ENCODE peak calls at places on chromosomes 2 and 18, in eight cellular contexts. One of them, this sample, is unnamed.

GRCh38 chr2:141586985-141587384 is 543.8 kb downstream of the LRP1B start:
- DNase-seq in activated naive CD8-positive, alpha-beta T cell treated with anti-CD3 and anti-CD28 coated beads for 36 hours: no peak
- DNase-seq in SIG-M5: no peak
- DNase-seq in GOT3: no peak
- DNase-seq in activated T-helper 1 cell treated with Interleukin-2 at 50 U/mL for 16 hours: no peak
- DNase-seq in bronchial epithelial cell: no peak
- DNase-seq in ecto neural progenitor cell: no peak
- DNase-seq in lower lobe of right lung: no peak
- DNase-seq in this sample: no peak

GRCh38 chr2:240644859-240645301 is 19.6 kb downstream of the GPR35 start:
- DNase-seq in activated T-helper 1 cell treated with Interleukin-2 at 50 U/mL for 16 hours: no peak
- DNase-seq in SIG-M5: no peak
- DNase-seq in lower lobe of right lung: no peak
- DNase-seq in activated naive CD8-positive, alpha-beta T cell treated with anti-CD3 and anti-CD28 coated beads for 36 hours: no peak
- DNase-seq in bronchial epithelial cell: no peak
- DNase-seq in ecto neural progenitor cell: peak; percentile 46
- DNase-seq in GOT3: no peak
- DNase-seq in this sample: no peak

GRCh38 chr2:60414731-60415130 is 138.7 kb downstream of the BCL11A start:
- DNase-seq in SIG-M5: no peak
- DNase-seq in activated T-helper 1 cell treated with Interleukin-2 at 50 U/mL for 16 hours: no peak
- DNase-seq in ecto neural progenitor cell: no peak
- DNase-seq in lower lobe of right lung: no peak
- DNase-seq in GOT3: no peak
- DNase-seq in activated naive CD8-positive, alpha-beta T cell treated with anti-CD3 and anti-CD28 coated beads for 36 hours: no peak
- DNase-seq in bronchial epithelial cell: peak; percentile 83
- DNase-seq in this sample: no peak

GRCh38 chr2:206250041-206250897 is 24.2 kb upstream of the ZDBF2 start:
- DNase-seq in bronchial epithelial cell: no peak
- DNase-seq in GOT3: no peak
- DNase-seq in activated naive CD8-positive, alpha-beta T cell treated with anti-CD3 and anti-CD28 coated beads for 36 hours: no peak
- DNase-seq in SIG-M5: no peak
- DNase-seq in activated T-helper 1 cell treated with Interleukin-2 at 50 U/mL for 16 hours: no peak
- DNase-seq in ecto neural progenitor cell: no peak
- DNase-seq in lower lobe of right lung: no peak
- DNase-seq in this sample: no peak

GRCh38 chr2:85178154-85178553 is 45.0 kb downstream of the TCF7L1 start:
- DNase-seq in SIG-M5: no peak
- DNase-seq in lower lobe of right lung: no peak
- DNase-seq in GOT3: no peak
- DNase-seq in ecto neural progenitor cell: no peak
- DNase-seq in bronchial epithelial cell: no peak
- DNase-seq in activated naive CD8-positive, alpha-beta T cell treated with anti-CD3 and anti-CD28 coated beads for 36 hours: no peak
- DNase-seq in activated T-helper 1 cell treated with Interleukin-2 at 50 U/mL for 16 hours: no peak
- DNase-seq in this sample: no peak

GRCh38 chr2:45131587-45131986 is 122.3 kb upstream of the SIX2 start:
- DNase-seq in activated naive CD8-positive, alpha-beta T cell treated with anti-CD3 and anti-CD28 coated beads for 36 hours: no peak
- DNase-seq in ecto neural progenitor cell: no peak
- DNase-seq in activated T-helper 1 cell treated with Interleukin-2 at 50 U/mL for 16 hours: no peak
- DNase-seq in GOT3: no peak
- DNase-seq in lower lobe of right lung: no peak
- DNase-seq in bronchial epithelial cell: no peak
- DNase-seq in SIG-M5: no peak
- DNase-seq in this sample: no peak

GRCh38 chr2:236870401-236870800 is 215.3 kb upstream of the COPS8 start:
- DNase-seq in GOT3: no peak
- DNase-seq in activated T-helper 1 cell treated with Interleukin-2 at 50 U/mL for 16 hours: no peak
- DNase-seq in SIG-M5: no peak
- DNase-seq in ecto neural progenitor cell: peak; percentile 18
- DNase-seq in lower lobe of right lung: no peak
- DNase-seq in activated naive CD8-positive, alpha-beta T cell treated with anti-CD3 and anti-CD28 coated beads for 36 hours: no peak
- DNase-seq in bronchial epithelial cell: no peak
- DNase-seq in this sample: no peak

GRCh38 chr2:235665656-235666239 is 171.9 kb downstream of the AGAP1 start:
- DNase-seq in bronchial epithelial cell: no peak
- DNase-seq in lower lobe of right lung: no peak
- DNase-seq in activated naive CD8-positive, alpha-beta T cell treated with anti-CD3 and anti-CD28 coated beads for 36 hours: no peak
- DNase-seq in activated T-helper 1 cell treated with Interleukin-2 at 50 U/mL for 16 hours: no peak
- DNase-seq in SIG-M5: no peak
- DNase-seq in ecto neural progenitor cell: no peak
- DNase-seq in GOT3: no peak
- DNase-seq in this sample: no peak

GRCh38 chr2:219207254-219207883 is 787 bp downstream of the ZFAND2B start:
- DNase-seq in GOT3: no peak
- DNase-seq in activated naive CD8-positive, alpha-beta T cell treated with anti-CD3 and anti-CD28 coated beads for 36 hours: no peak
- DNase-seq in lower lobe of right lung: no peak
- DNase-seq in activated T-helper 1 cell treated with Interleukin-2 at 50 U/mL for 16 hours: no peak
- DNase-seq in bronchial epithelial cell: no peak
- DNase-seq in SIG-M5: no peak
- DNase-seq in ecto neural progenitor cell: no peak
- DNase-seq in this sample: no peak

GRCh38 chr2:208935531-208935930 is 488.3 kb upstream of the MAP2 start:
- DNase-seq in ecto neural progenitor cell: no peak
- DNase-seq in activated T-helper 1 cell treated with Interleukin-2 at 50 U/mL for 16 hours: no peak
- DNase-seq in GOT3: no peak
- DNase-seq in activated naive CD8-positive, alpha-beta T cell treated with anti-CD3 and anti-CD28 coated beads for 36 hours: no peak
- DNase-seq in lower lobe of right lung: no peak
- DNase-seq in bronchial epithelial cell: no peak
- DNase-seq in SIG-M5: no peak
- DNase-seq in this sample: no peak

GRCh38 chr18:32549248-32549842 is 78.7 kb upstream of the GAREM1 start:
- DNase-seq in activated T-helper 1 cell treated with Interleukin-2 at 50 U/mL for 16 hours: peak; percentile 2
- DNase-seq in SIG-M5: no peak
- DNase-seq in GOT3: no peak
- DNase-seq in lower lobe of right lung: peak; percentile 51
- DNase-seq in activated naive CD8-positive, alpha-beta T cell treated with anti-CD3 and anti-CD28 coated beads for 36 hours: peak; percentile 38
- DNase-seq in ecto neural progenitor cell: peak; percentile 54
- DNase-seq in bronchial epithelial cell: peak; percentile 48
- DNase-seq in this sample: no peak

GRCh38 chr2:44946681-44947360 is 5.3 kb downstream of the SIX3 start:
- DNase-seq in SIG-M5: no peak
- DNase-seq in activated naive CD8-positive, alpha-beta T cell treated with anti-CD3 and anti-CD28 coated beads for 36 hours: no peak
- DNase-seq in activated T-helper 1 cell treated with Interleukin-2 at 50 U/mL for 16 hours: no peak
- DNase-seq in GOT3: no peak
- DNase-seq in bronchial epithelial cell: no peak
- DNase-seq in ecto neural progenitor cell: no peak
- DNase-seq in lower lobe of right lung: no peak
- DNase-seq in this sample: no peak

GRCh38 chr2:145729993-145730770 is 1210.3 kb upstream of the ZEB2 start:
- DNase-seq in lower lobe of right lung: no peak
- DNase-seq in activated naive CD8-positive, alpha-beta T cell treated with anti-CD3 and anti-CD28 coated beads for 36 hours: no peak
- DNase-seq in bronchial epithelial cell: no peak
- DNase-seq in GOT3: no peak
- DNase-seq in SIG-M5: no peak
- DNase-seq in ecto neural progenitor cell: no peak
- DNase-seq in activated T-helper 1 cell treated with Interleukin-2 at 50 U/mL for 16 hours: no peak
- DNase-seq in this sample: no peak

GRCh38 chr18:46868171-46868921 is 49.0 kb downstream of the PIAS2 start:
- DNase-seq in SIG-M5: no peak
- DNase-seq in activated T-helper 1 cell treated with Interleukin-2 at 50 U/mL for 16 hours: no peak
- DNase-seq in lower lobe of right lung: no peak
- DNase-seq in GOT3: no peak
- DNase-seq in activated naive CD8-positive, alpha-beta T cell treated with anti-CD3 and anti-CD28 coated beads for 36 hours: no peak
- DNase-seq in ecto neural progenitor cell: no peak
- DNase-seq in bronchial epithelial cell: peak; percentile 29
- DNase-seq in this sample: no peak

GRCh38 chr2:226649871-226650660 is 149.6 kb downstream of the IRS1 start:
- DNase-seq in activated naive CD8-positive, alpha-beta T cell treated with anti-CD3 and anti-CD28 coated beads for 36 hours: peak; percentile 38
- DNase-seq in SIG-M5: peak; percentile 81
- DNase-seq in GOT3: peak; percentile 58
- DNase-seq in activated T-helper 1 cell treated with Interleukin-2 at 50 U/mL for 16 hours: peak; percentile 25
- DNase-seq in lower lobe of right lung: peak; percentile 71
- DNase-seq in ecto neural progenitor cell: no peak
- DNase-seq in bronchial epithelial cell: peak; percentile 100
- DNase-seq in this sample: peak; percentile 55

GRCh38 chr2:120177973-120178372 is 45.2 kb downstream of the TMEM185B start:
- DNase-seq in bronchial epithelial cell: peak; percentile 12
- DNase-seq in ecto neural progenitor cell: no peak
- DNase-seq in activated T-helper 1 cell treated with Interleukin-2 at 50 U/mL for 16 hours: no peak
- DNase-seq in SIG-M5: no peak
- DNase-seq in activated naive CD8-positive, alpha-beta T cell treated with anti-CD3 and anti-CD28 coated beads for 36 hours: no peak
- DNase-seq in lower lobe of right lung: no peak
- DNase-seq in GOT3: no peak
- DNase-seq in this sample: no peak

GRCh38 chr2:242001853-242002252 is 132.3 kb downstream of the RTP5 start:
- DNase-seq in SIG-M5: no peak
- DNase-seq in ecto neural progenitor cell: no peak
- DNase-seq in activated T-helper 1 cell treated with Interleukin-2 at 50 U/mL for 16 hours: no peak
- DNase-seq in GOT3: no peak
- DNase-seq in lower lobe of right lung: no peak
- DNase-seq in bronchial epithelial cell: no peak
- DNase-seq in activated naive CD8-positive, alpha-beta T cell treated with anti-CD3 and anti-CD28 coated beads for 36 hours: no peak
- DNase-seq in this sample: no peak

GRCh38 chr2:85584354-85584856 is at the start of gene VAMP5:
- DNase-seq in bronchial epithelial cell: no peak
- DNase-seq in activated T-helper 1 cell treated with Interleukin-2 at 50 U/mL for 16 hours: no peak
- DNase-seq in GOT3: no peak
- DNase-seq in activated naive CD8-positive, alpha-beta T cell treated with anti-CD3 and anti-CD28 coated beads for 36 hours: peak; percentile 54
- DNase-seq in ecto neural progenitor cell: no peak
- DNase-seq in SIG-M5: no peak
- DNase-seq in lower lobe of right lung: no peak
- DNase-seq in this sample: no peak

GRCh38 chr2:118148809-118149208 is 60.5 kb downstream of the INSIG2 start:
- DNase-seq in bronchial epithelial cell: no peak
- DNase-seq in activated T-helper 1 cell treated with Interleukin-2 at 50 U/mL for 16 hours: no peak
- DNase-seq in lower lobe of right lung: no peak
- DNase-seq in ecto neural progenitor cell: no peak
- DNase-seq in SIG-M5: no peak
- DNase-seq in GOT3: no peak
- DNase-seq in activated naive CD8-positive, alpha-beta T cell treated with anti-CD3 and anti-CD28 coated beads for 36 hours: no peak
- DNase-seq in this sample: no peak

GRCh38 chr2:170928036-170928823 is 823 bp upstream of the GORASP2 start:
- DNase-seq in bronchial epithelial cell: peak; percentile 56
- DNase-seq in lower lobe of right lung: no peak
- DNase-seq in ecto neural progenitor cell: peak; percentile 50
- DNase-seq in GOT3: no peak
- DNase-seq in SIG-M5: peak; percentile 27
- DNase-seq in activated naive CD8-positive, alpha-beta T cell treated with anti-CD3 and anti-CD28 coated beads for 36 hours: no peak
- DNase-seq in activated T-helper 1 cell treated with Interleukin-2 at 50 U/mL for 16 hours: no peak
- DNase-seq in this sample: no peak

GRCh38 chr2:172370821-172371455 is 56.4 kb upstream of the ITGA6 start:
- DNase-seq in SIG-M5: no peak
- DNase-seq in GOT3: no peak
- DNase-seq in lower lobe of right lung: no peak
- DNase-seq in bronchial epithelial cell: peak; percentile 15
- DNase-seq in activated T-helper 1 cell treated with Interleukin-2 at 50 U/mL for 16 hours: no peak
- DNase-seq in activated naive CD8-positive, alpha-beta T cell treated with anti-CD3 and anti-CD28 coated beads for 36 hours: no peak
- DNase-seq in ecto neural progenitor cell: no peak
- DNase-seq in this sample: no peak

GRCh38 chr2:1817256-1818127 is 73.2 kb upstream of the PXDN start:
- DNase-seq in SIG-M5: no peak
- DNase-seq in activated T-helper 1 cell treated with Interleukin-2 at 50 U/mL for 16 hours: peak; percentile 38
- DNase-seq in bronchial epithelial cell: peak; percentile 68
- DNase-seq in lower lobe of right lung: peak; percentile 81
- DNase-seq in ecto neural progenitor cell: peak; percentile 86
- DNase-seq in activated naive CD8-positive, alpha-beta T cell treated with anti-CD3 and anti-CD28 coated beads for 36 hours: peak; percentile 45
- DNase-seq in GOT3: peak; percentile 75
- DNase-seq in this sample: no peak

GRCh38 chr2:237171396-237171795 is 85.7 kb downstream of the COPS8 start:
- DNase-seq in bronchial epithelial cell: peak; percentile 79
- DNase-seq in SIG-M5: no peak
- DNase-seq in activated naive CD8-positive, alpha-beta T cell treated with anti-CD3 and anti-CD28 coated beads for 36 hours: no peak
- DNase-seq in lower lobe of right lung: no peak
- DNase-seq in GOT3: no peak
- DNase-seq in ecto neural progenitor cell: no peak
- DNase-seq in activated T-helper 1 cell treated with Interleukin-2 at 50 U/mL for 16 hours: no peak
- DNase-seq in this sample: no peak

GRCh38 chr2:160039166-160039903 is 23.1 kb downstream of the PLA2R1 start:
- DNase-seq in GOT3: no peak
- DNase-seq in lower lobe of right lung: no peak
- DNase-seq in ecto neural progenitor cell: no peak
- DNase-seq in SIG-M5: no peak
- DNase-seq in activated T-helper 1 cell treated with Interleukin-2 at 50 U/mL for 16 hours: no peak
- DNase-seq in activated naive CD8-positive, alpha-beta T cell treated with anti-CD3 and anti-CD28 coated beads for 36 hours: no peak
- DNase-seq in bronchial epithelial cell: peak; percentile 67
- DNase-seq in this sample: no peak

GRCh38 chr18:72155327-72155726 is 388.8 kb downstream of the CBLN2 start:
- DNase-seq in bronchial epithelial cell: no peak
- DNase-seq in activated T-helper 1 cell treated with Interleukin-2 at 50 U/mL for 16 hours: no peak
- DNase-seq in ecto neural progenitor cell: no peak
- DNase-seq in GOT3: no peak
- DNase-seq in lower lobe of right lung: no peak
- DNase-seq in SIG-M5: no peak
- DNase-seq in activated naive CD8-positive, alpha-beta T cell treated with anti-CD3 and anti-CD28 coated beads for 36 hours: no peak
- DNase-seq in this sample: no peak

GRCh38 chr2:37688771-37689468 is 17.5 kb upstream of the CDC42EP3 start:
- DNase-seq in lower lobe of right lung: no peak
- DNase-seq in activated T-helper 1 cell treated with Interleukin-2 at 50 U/mL for 16 hours: no peak
- DNase-seq in SIG-M5: no peak
- DNase-seq in activated naive CD8-positive, alpha-beta T cell treated with anti-CD3 and anti-CD28 coated beads for 36 hours: no peak
- DNase-seq in bronchial epithelial cell: peak; percentile 89
- DNase-seq in ecto neural progenitor cell: no peak
- DNase-seq in GOT3: no peak
- DNase-seq in this sample: no peak

GRCh38 chr2:235218486-235218907 is 266.7 kb downstream of the SH3BP4 start:
- DNase-seq in lower lobe of right lung: no peak
- DNase-seq in GOT3: no peak
- DNase-seq in activated naive CD8-positive, alpha-beta T cell treated with anti-CD3 and anti-CD28 coated beads for 36 hours: no peak
- DNase-seq in activated T-helper 1 cell treated with Interleukin-2 at 50 U/mL for 16 hours: no peak
- DNase-seq in ecto neural progenitor cell: peak; percentile 6
- DNase-seq in SIG-M5: no peak
- DNase-seq in bronchial epithelial cell: no peak
- DNase-seq in this sample: no peak

GRCh38 chr2:158570869-158571268 is 114.1 kb downstream of the PKP4 start:
- DNase-seq in ecto neural progenitor cell: no peak
- DNase-seq in activated T-helper 1 cell treated with Interleukin-2 at 50 U/mL for 16 hours: no peak
- DNase-seq in bronchial epithelial cell: no peak
- DNase-seq in SIG-M5: no peak
- DNase-seq in activated naive CD8-positive, alpha-beta T cell treated with anti-CD3 and anti-CD28 coated beads for 36 hours: no peak
- DNase-seq in GOT3: no peak
- DNase-seq in lower lobe of right lung: no peak
- DNase-seq in this sample: no peak

GRCh38 chr2:55986700-55987440 is 63.3 kb upstream of the EFEMP1 start:
- DNase-seq in lower lobe of right lung: no peak
- DNase-seq in ecto neural progenitor cell: no peak
- DNase-seq in bronchial epithelial cell: no peak
- DNase-seq in activated naive CD8-positive, alpha-beta T cell treated with anti-CD3 and anti-CD28 coated beads for 36 hours: no peak
- DNase-seq in activated T-helper 1 cell treated with Interleukin-2 at 50 U/mL for 16 hours: no peak
- DNase-seq in GOT3: no peak
- DNase-seq in SIG-M5: no peak
- DNase-seq in this sample: no peak

GRCh38 chr18:45954070-45954712 is 12.9 kb downstream of the EPG5 start:
- DNase-seq in activated T-helper 1 cell treated with Interleukin-2 at 50 U/mL for 16 hours: no peak
- DNase-seq in SIG-M5: no peak
- DNase-seq in bronchial epithelial cell: peak; percentile 88
- DNase-seq in GOT3: no peak
- DNase-seq in ecto neural progenitor cell: no peak
- DNase-seq in lower lobe of right lung: no peak
- DNase-seq in activated naive CD8-positive, alpha-beta T cell treated with anti-CD3 and anti-CD28 coated beads for 36 hours: no peak
- DNase-seq in this sample: no peak

GRCh38 chr18:63773616-63774015 is 1.6 kb upstream of the SERPINB7 start:
- DNase-seq in ecto neural progenitor cell: no peak
- DNase-seq in activated naive CD8-positive, alpha-beta T cell treated with anti-CD3 and anti-CD28 coated beads for 36 hours: no peak
- DNase-seq in lower lobe of right lung: no peak
- DNase-seq in GOT3: no peak
- DNase-seq in activated T-helper 1 cell treated with Interleukin-2 at 50 U/mL for 16 hours: no peak
- DNase-seq in bronchial epithelial cell: no peak
- DNase-seq in SIG-M5: no peak
- DNase-seq in this sample: no peak

GRCh38 chr2:157897106-157897971 is 21.2 kb upstream of the ACVR1 start:
- DNase-seq in SIG-M5: no peak
- DNase-seq in bronchial epithelial cell: no peak
- DNase-seq in ecto neural progenitor cell: no peak
- DNase-seq in activated naive CD8-positive, alpha-beta T cell treated with anti-CD3 and anti-CD28 coated beads for 36 hours: peak; percentile 34
- DNase-seq in activated T-helper 1 cell treated with Interleukin-2 at 50 U/mL for 16 hours: no peak
- DNase-seq in GOT3: no peak
- DNase-seq in lower lobe of right lung: no peak
- DNase-seq in this sample: no peak

GRCh38 chr2:96163768-96164429 is 18.7 kb upstream of the DUSP2 start:
- DNase-seq in ecto neural progenitor cell: no peak
- DNase-seq in SIG-M5: no peak
- DNase-seq in activated T-helper 1 cell treated with Interleukin-2 at 50 U/mL for 16 hours: no peak
- DNase-seq in GOT3: no peak
- DNase-seq in lower lobe of right lung: no peak
- DNase-seq in bronchial epithelial cell: no peak
- DNase-seq in activated naive CD8-positive, alpha-beta T cell treated with anti-CD3 and anti-CD28 coated beads for 36 hours: peak; percentile 94
- DNase-seq in this sample: no peak

GRCh38 chr18:77977331-77977730 is 727.7 kb downstream of the GALR1 start:
- DNase-seq in lower lobe of right lung: no peak
- DNase-seq in ecto neural progenitor cell: no peak
- DNase-seq in activated naive CD8-positive, alpha-beta T cell treated with anti-CD3 and anti-CD28 coated beads for 36 hours: no peak
- DNase-seq in bronchial epithelial cell: no peak
- DNase-seq in GOT3: no peak
- DNase-seq in SIG-M5: no peak
- DNase-seq in activated T-helper 1 cell treated with Interleukin-2 at 50 U/mL for 16 hours: no peak
- DNase-seq in this sample: no peak

This sample was measured in CD14-positive monocyte.